ENCODE peak calls at places on chromosomes 3 and 15, in ten cellular contexts. P is psoas muscle; U is IMR-90; I is activated naive CD8-positive, alpha-beta T cell treated with anti-CD3 and anti-CD28 coated beads, Interleukin-2, amount 50 U/mL, for 16 hours; F is heart left ventricle; C is nucleus accumbens; B is stimulated activated CD8-positive, alpha-beta memory T cell treated with anti-CD3 and anti-CD28 coated beads, Interleukin-2, amount 100 ng/mL, for 48 hours; H is fibroblast of the conjunctiva; Y is bronchial epithelial cell; Q is activated T-cell treated with anti-CD3 and anti-CD28 coated beads for 4 hours. A is an unnamed sample.

GRCh38 chr15:100728371-100729201 is 126.2 kb downstream of the ASB7 start:
- DNase-seq in B (no peak), F (no peak), H (no peak), P (no peak), Q (no peak), U (no peak), C (no peak), Y (no peak), I (no peak), A (no peak)

GRCh38 chr3:20141306-20141705 is 44.7 kb downstream of the SGO1 start:
- DNase-seq in Y (no peak), P (no peak), F (no peak), U (no peak), H (no peak), Q (no peak), C (no peak), B (no peak), I (no peak), A (no peak)

GRCh38 chr3:41212088-41212487 is 12.8 kb downstream of the CTNNB1 start:
- DNase-seq in H (no peak), B (no peak), C (no peak), Q (no peak), U (no peak), I (no peak), P (no peak), Y (no peak), F (no peak), A (no peak)

GRCh38 chr3:122572940-122573412 is 4.5 kb upstream of the PARP15 start:
- DNase-seq in C (no peak), F (no peak), H (peak), U (peak), Y (peak), Q (no peak), P (no peak), B (peak), I (no peak), A (peak)

GRCh38 chr15:38058596-38059075 is 124.2 kb downstream of the TMCO5A start:
- DNase-seq in H (no peak), P (no peak), F (no peak), I (no peak), C (no peak), B (no peak), Y (no peak), U (peak), Q (no peak), A (no peak)

GRCh38 chr3:8596706-8597514 is 47.7 kb downstream of the SSUH2 start:
- DNase-seq in H (no peak), B (no peak), Y (peak), F (no peak), P (peak), U (no peak), Q (no peak), C (no peak), I (no peak), A (peak)

GRCh38 chr15:44136991-44137477 is 58.0 kb downstream of the FRMD5 start:
- DNase-seq in Y (no peak), F (no peak), B (no peak), U (no peak), H (no peak), C (no peak), Q (no peak), P (no peak), I (no peak), A (no peak)

GRCh38 chr3:186722457-186722856 is 5.3 kb downstream of the KNG1 start:
- DNase-seq in F (no peak), Q (no peak), P (no peak), H (no peak), B (no peak), C (no peak), U (no peak), I (no peak), Y (peak), A (no peak)

GRCh38 chr3:25007974-25008658 is 419.9 kb upstream of the RARB start:
- DNase-seq in F (no peak), Q (no peak), H (peak), P (no peak), U (no peak), I (no peak), Y (peak), B (no peak), C (no peak), A (no peak)

GRCh38 chr3:61015840-61016239 is 235.4 kb downstream of the FHIT start:
- DNase-seq in B (no peak), C (no peak), I (no peak), Q (no peak), Y (no peak), U (no peak), F (no peak), H (no peak), P (no peak), A (no peak)

GRCh38 chr3:160577551-160578195 is 12.3 kb upstream of the KPNA4 start:
- DNase-seq in F (no peak), I (no peak), B (no peak), U (peak), Q (no peak), H (no peak), C (no peak), P (no peak), Y (peak), A (peak)

GRCh38 chr3:127745656-127746399 is 73.1 kb downstream of the ABTB1 start:
- DNase-seq in F (no peak), C (no peak), I (no peak), Y (no peak), P (no peak), Q (no peak), U (no peak), H (no peak), B (no peak), A (no peak)

GRCh38 chr3:66195347-66195783 is 25.4 kb upstream of the SLC25A26 start:
- DNase-seq in U (peak), C (peak), H (peak), F (peak), P (peak), I (no peak), Y (peak), B (peak), Q (no peak), A (peak)

GRCh38 chr3:177195242-177195940 is 1.9 kb downstream of the TBL1XR1 start:
- DNase-seq in B (no peak), C (no peak), Y (peak), U (no peak), Q (no peak), P (no peak), H (peak), I (no peak), F (no peak), A (peak)

GRCh38 chr3:190697901-190698300 is 164.6 kb downstream of the GMNC start:
- DNase-seq in Y (peak), F (no peak), U (peak), B (no peak), Q (no peak), C (no peak), H (peak), P (no peak), I (no peak), A (no peak)

GRCh38 chr15:92629276-92629974 is 26.1 kb downstream of the FAM174B start:
- DNase-seq in P (no peak), I (no peak), Y (no peak), C (peak), H (no peak), U (no peak), Q (no peak), F (no peak), B (peak), A (no peak)

GRCh38 chr15:90813796-90814192 is 54.6 kb upstream of the FURIN start:
- DNase-seq in Y (no peak), Q (no peak), U (no peak), B (no peak), I (no peak), F (no peak), C (no peak), H (no peak), P (no peak), A (no peak)

GRCh38 chr15:33654859-33655258 is 313.4 kb upstream of the CHRM5 start:
- DNase-seq in H (no peak), I (no peak), P (no peak), Y (no peak), U (no peak), F (no peak), Q (no peak), B (no peak), C (no peak), A (peak)